ENCODE peak calls at places on chromosomes 7 and 10, in ten cellular contexts. L is iPS-NIHi11; X is substantia nigra; F is stimulated activated CD4-positive, alpha-beta T cell treated with anti-CD3 and anti-CD28 coated beads, Interleukin-4, amount 100 ng/mL, for 24 hours; P is ureter; W is stimulated activated CD8-positive, alpha-beta memory T cell treated with anti-CD3 and anti-CD28 coated beads, Interleukin-15, amount 100 ng/mL, for 1 hour; N is activated naive CD4-positive, alpha-beta T cell treated with anti-CD3 and anti-CD28 coated beads, Interleukin-2, amount 10 ng/mL, durations not matched to agents 7 days and 5 days; T is spleen; Y is left colon; U is activated naive CD8-positive, alpha-beta T cell treated with anti-CD3 and anti-CD28 coated beads, Interleukin-2, amount 50 U/mL, for 16 hours. I is an unnamed sample.

GRCh38 chr7:26454180-26454579 is 162.5 kb downstream of the SNX10 start:
- DNase-seq in L (no peak), X (no peak), F (no peak), P (no peak), W (no peak), N (no peak), T (no peak), Y (no peak), U (no peak), I (no peak)

GRCh38 chr10:45564303-45564959 is 108.1 kb downstream of the ZFAND4 start:
- DNase-seq in L (no peak), X (no peak), F (no peak), P (no peak), W (no peak), N (no peak), T (no peak), Y (no peak), U (no peak), I (no peak)

GRCh38 chr7:157132796-157133195 is 5.9 kb upstream of the UBE3C start:
- DNase-seq in L (no peak), X (no peak), F (no peak), P (no peak), W (no peak), N (no peak), T (no peak), Y (no peak), U (no peak), I (no peak)

GRCh38 chr10:119199231-119199992 is 8.0 kb upstream of the GRK5 start:
- DNase-seq in L (peak), X (peak), F (peak), P (peak), W (no peak), N (peak), T (no peak), Y (peak), U (no peak), I (peak)

GRCh38 chr10:27635290-27635689 is 110.3 kb downstream of the MKX start:
- DNase-seq in L (no peak), X (no peak), F (no peak), P (no peak), W (no peak), N (no peak), T (no peak), Y (no peak), U (no peak), I (no peak)

GRCh38 chr10:96532523-96532922 is 18.8 kb upstream of the TLL2 start:
- DNase-seq in L (no peak), X (no peak), F (no peak), P (no peak), W (no peak), N (no peak), T (no peak), Y (no peak), U (no peak), I (no peak)

GRCh38 chr7:45068236-45069023 is 20.3 kb downstream of the NACAD start:
- DNase-seq in L (peak), X (no peak), F (no peak), P (no peak), W (no peak), N (no peak), T (peak), Y (no peak), U (no peak), I (no peak)

GRCh38 chr10:57395921-57396320 is 871.8 kb downstream of the IPMK start:
- DNase-seq in L (no peak), X (no peak), F (no peak), P (no peak), W (no peak), N (no peak), T (no peak), Y (no peak), U (no peak), I (no peak)

GRCh38 chr7:105932835-105933477 is 30.1 kb upstream of the CDHR3 start:
- DNase-seq in L (peak), X (no peak), F (no peak), P (no peak), W (no peak), N (no peak), T (no peak), Y (peak), U (no peak), I (no peak)

GRCh38 chr10:22442063-22442462 is 96.8 kb downstream of the SPAG6 start:
- DNase-seq in L (no peak), X (no peak), F (no peak), P (no peak), W (no peak), N (no peak), T (no peak), Y (no peak), U (no peak), I (no peak)

GRCh38 chr7:2832441-2832840 is 11.7 kb downstream of the GNA12 start:
- DNase-seq in L (no peak), X (no peak), F (no peak), P (no peak), W (no peak), N (no peak), T (no peak), Y (no peak), U (no peak), I (no peak)